ENCODE peak calls at places on chromosomes 7 and 10, in six cellular contexts. One of them, this sample, is unnamed.

GRCh38 chr10:101749511-101750016 is 26.4 kb downstream of the FGF8 start:
- DNase-seq in H9: no peak
- DNase-seq in IMR-90: no peak
- DNase-seq in mesendoderm: peak; percentile 96
- DNase-seq in mesenchymal stem cell: no peak
- DNase-seq in H1: no peak
- DNase-seq in this sample: no peak

GRCh38 chr7:35754741-35755140 is 46.1 kb upstream of the SEPTIN7 start:
- DNase-seq in IMR-90: peak; percentile 17
- DNase-seq in mesenchymal stem cell: peak; percentile 74
- DNase-seq in mesendoderm: peak; percentile 16
- DNase-seq in H9: no peak
- DNase-seq in H1: no peak
- DNase-seq in this sample: no peak

GRCh38 chr7:74288034-74288881 is 949 bp upstream of the CLIP2 start:
- DNase-seq in IMR-90: no peak
- DNase-seq in H1: no peak
- DNase-seq in H9: no peak
- DNase-seq in mesenchymal stem cell: peak; percentile 45
- DNase-seq in mesendoderm: no peak
- DNase-seq in this sample: no peak

GRCh38 chr7:48083114-48083830 is 5.8 kb upstream of the UPP1 start:
- DNase-seq in mesenchymal stem cell: peak; percentile 86
- DNase-seq in H1: no peak
- DNase-seq in mesendoderm: no peak
- DNase-seq in H9: no peak
- DNase-seq in IMR-90: peak; percentile 92
- DNase-seq in this sample: no peak

GRCh38 chr10:7409045-7409731 is 1.6 kb downstream of the SFMBT2 start:
- DNase-seq in H9: peak; percentile 33
- DNase-seq in H1: no peak
- DNase-seq in mesenchymal stem cell: peak; percentile 47
- DNase-seq in IMR-90: no peak
- DNase-seq in mesendoderm: peak; percentile 45
- DNase-seq in this sample: no peak

GRCh38 chr7:23713285-23714235 is 3.5 kb downstream of the STK31 start:
- DNase-seq in IMR-90: peak; percentile 90
- DNase-seq in mesendoderm: no peak
- DNase-seq in mesenchymal stem cell: peak; percentile 68
- DNase-seq in H1: no peak
- DNase-seq in H9: no peak
- DNase-seq in this sample: no peak

GRCh38 chr10:63812491-63812890 is 291.3 kb downstream of the REEP3 start:
- DNase-seq in H1: no peak
- DNase-seq in H9: no peak
- DNase-seq in mesendoderm: no peak
- DNase-seq in IMR-90: no peak
- DNase-seq in mesenchymal stem cell: no peak
- DNase-seq in this sample: no peak

GRCh38 chr7:120079704-120080103 is 193.3 kb upstream of the KCND2 start:
- DNase-seq in H1: no peak
- DNase-seq in mesendoderm: no peak
- DNase-seq in mesenchymal stem cell: no peak
- DNase-seq in H9: no peak
- DNase-seq in IMR-90: no peak
- DNase-seq in this sample: no peak

GRCh38 chr7:76048668-76048988 is 722 bp downstream of the MDH2 start:
- DNase-seq in IMR-90: no peak
- DNase-seq in mesenchymal stem cell: no peak
- DNase-seq in H1: peak; percentile 50
- DNase-seq in H9: peak; percentile 56
- DNase-seq in mesendoderm: peak; percentile 73
- DNase-seq in this sample: no peak

GRCh38 chr7:25456467-25457171 is 228.3 kb upstream of the NPVF start:
- DNase-seq in H1: no peak
- DNase-seq in H9: no peak
- DNase-seq in IMR-90: no peak
- DNase-seq in mesendoderm: peak; percentile 79
- DNase-seq in mesenchymal stem cell: peak; percentile 14
- DNase-seq in this sample: no peak

GRCh38 chr7:44561962-44562621 is 11.6 kb downstream of the DDX56 start:
- DNase-seq in IMR-90: peak; percentile 54
- DNase-seq in H9: no peak
- DNase-seq in mesendoderm: peak; percentile 62
- DNase-seq in mesenchymal stem cell: peak; percentile 53
- DNase-seq in H1: no peak
- DNase-seq in this sample: no peak

GRCh38 chr7:45663167-45663921 is 89.2 kb downstream of the ADCY1 start:
- DNase-seq in H1: peak; percentile 87
- DNase-seq in IMR-90: peak; percentile 12
- DNase-seq in mesendoderm: peak; percentile 45
- DNase-seq in H9: peak; percentile 70
- DNase-seq in mesenchymal stem cell: peak; percentile 20
- DNase-seq in this sample: peak; percentile 8

GRCh38 chr10:9762966-9763656 is 1254.6 kb upstream of the CELF2 start:
- DNase-seq in IMR-90: peak; percentile 82
- DNase-seq in mesenchymal stem cell: peak; percentile 24
- DNase-seq in mesendoderm: no peak
- DNase-seq in H1: no peak
- DNase-seq in H9: no peak
- DNase-seq in this sample: no peak

GRCh38 chr10:58577394-58577793 is 64.7 kb downstream of the BICC1 start:
- DNase-seq in mesenchymal stem cell: peak; percentile 47
- DNase-seq in IMR-90: peak; percentile 80
- DNase-seq in mesendoderm: no peak
- DNase-seq in H1: no peak
- DNase-seq in H9: no peak
- DNase-seq in this sample: no peak

GRCh38 chr7:91128574-91129348 is 135.5 kb upstream of the FZD1 start:
- DNase-seq in H1: no peak
- DNase-seq in mesendoderm: no peak
- DNase-seq in mesenchymal stem cell: peak; percentile 57
- DNase-seq in H9: no peak
- DNase-seq in IMR-90: peak; percentile 38
- DNase-seq in this sample: no peak

GRCh38 chr10:44183667-44184632 is 200.9 kb downstream of the CXCL12 start:
- DNase-seq in mesendoderm: no peak
- DNase-seq in H1: no peak
- DNase-seq in mesenchymal stem cell: peak; percentile 8
- DNase-seq in IMR-90: peak; percentile 44
- DNase-seq in H9: no peak
- DNase-seq in this sample: no peak

GRCh38 chr10:106929291-106929925 is 235.1 kb downstream of the SORCS1 start:
- DNase-seq in mesendoderm: peak; percentile 24
- DNase-seq in H9: no peak
- DNase-seq in IMR-90: no peak
- DNase-seq in mesenchymal stem cell: no peak
- DNase-seq in H1: no peak
- DNase-seq in this sample: no peak

GRCh38 chr7:31058122-31058521 is 6.0 kb downstream of the ADCYAP1R1 start:
- DNase-seq in H9: no peak
- DNase-seq in mesenchymal stem cell: no peak
- DNase-seq in mesendoderm: no peak
- DNase-seq in IMR-90: peak; percentile 22
- DNase-seq in H1: no peak
- DNase-seq in this sample: no peak

GRCh38 chr10:130159395-130159794 is 23.2 kb downstream of the GLRX3 start:
- DNase-seq in H9: no peak
- DNase-seq in mesendoderm: no peak
- DNase-seq in IMR-90: no peak
- DNase-seq in H1: no peak
- DNase-seq in mesenchymal stem cell: no peak
- DNase-seq in this sample: no peak

GRCh38 chr10:124730790-124731189 is 13.4 kb downstream of the FAM53B start:
- DNase-seq in IMR-90: no peak
- DNase-seq in mesendoderm: no peak
- DNase-seq in mesenchymal stem cell: no peak
- DNase-seq in H1: no peak
- DNase-seq in H9: no peak
- DNase-seq in this sample: no peak

GRCh38 chr7:116859323-116859722 is 3.1 kb upstream of the CAPZA2 start:
- DNase-seq in mesendoderm: no peak
- DNase-seq in H1: no peak
- DNase-seq in H9: no peak
- DNase-seq in mesenchymal stem cell: peak; percentile 91
- DNase-seq in IMR-90: peak; percentile 87
- DNase-seq in this sample: no peak

GRCh38 chr7:27177795-27178320 is 3.7 kb upstream of the HOXA10 start:
- DNase-seq in mesendoderm: no peak
- DNase-seq in H1: no peak
- DNase-seq in IMR-90: no peak
- DNase-seq in H9: no peak
- DNase-seq in mesenchymal stem cell: no peak
- DNase-seq in this sample: no peak

GRCh38 chr10:17519457-17519856 is 65.1 kb upstream of the ST8SIA6 start:
- DNase-seq in H9: no peak
- DNase-seq in mesenchymal stem cell: no peak
- DNase-seq in H1: no peak
- DNase-seq in IMR-90: no peak
- DNase-seq in mesendoderm: no peak
- DNase-seq in this sample: no peak

GRCh38 chr10:47282005-47282656 is 17.9 kb upstream of the GDF10 start:
- DNase-seq in mesendoderm: no peak
- DNase-seq in H1: peak; percentile 23
- DNase-seq in IMR-90: no peak
- DNase-seq in H9: no peak
- DNase-seq in mesenchymal stem cell: no peak
- DNase-seq in this sample: no peak

GRCh38 chr7:20435305-20435704 is 104.6 kb downstream of the ITGB8 start:
- DNase-seq in H9: no peak
- DNase-seq in H1: no peak
- DNase-seq in mesendoderm: no peak
- DNase-seq in IMR-90: no peak
- DNase-seq in mesenchymal stem cell: no peak
- DNase-seq in this sample: no peak

GRCh38 chr7:70674268-70675025 is 457.5 kb upstream of the GALNT17 start:
- DNase-seq in mesenchymal stem cell: no peak
- DNase-seq in IMR-90: no peak
- DNase-seq in H1: no peak
- DNase-seq in mesendoderm: peak; percentile 63
- DNase-seq in H9: no peak
- DNase-seq in this sample: no peak

GRCh38 chr10:43377393-43377883 is 6.0 kb downstream of the FXYD4 start:
- DNase-seq in mesendoderm: peak; percentile 82
- DNase-seq in H9: peak; percentile 87
- DNase-seq in H1: peak; percentile 78
- DNase-seq in mesenchymal stem cell: no peak
- DNase-seq in IMR-90: no peak
- DNase-seq in this sample: no peak

GRCh38 chr10:5545426-5545777 is 20.6 kb downstream of the CALML3 start:
- DNase-seq in mesendoderm: no peak
- DNase-seq in IMR-90: no peak
- DNase-seq in mesenchymal stem cell: no peak
- DNase-seq in H1: no peak
- DNase-seq in H9: no peak
- DNase-seq in this sample: no peak
- H3K4ac ChIP-seq in mesendoderm: no peak overlapping the region
- H3K4ac ChIP-seq in IMR-90: peak overlapping the region; percentile 83
- H3K4ac ChIP-seq in mesenchymal stem cell: peak overlapping the region; percentile 99
- H3K4ac ChIP-seq in H1: no peak overlapping the region
- H3K4ac ChIP-seq in H9: no peak overlapping the region
- H3K4ac ChIP-seq in this sample: no peak overlapping the region

GRCh38 chr10:13299437-13300287 is at the start of gene PHYH:
- DNase-seq in IMR-90: peak; percentile 74
- DNase-seq in H1: peak; percentile 87
- DNase-seq in mesendoderm: peak; percentile 82
- DNase-seq in mesenchymal stem cell: peak; percentile 88
- DNase-seq in H9: peak; percentile 81
- DNase-seq in this sample: peak; percentile 71
- H3K4ac ChIP-seq in IMR-90: peak within 1 kb of the TSS; percentile 81
- H3K4ac ChIP-seq in H1: no peak within 1 kb of the TSS
- H3K4ac ChIP-seq in mesendoderm: peak within 1 kb of the TSS; percentile 39
- H3K4ac ChIP-seq in mesenchymal stem cell: peak within 1 kb of the TSS; percentile 91
- H3K4ac ChIP-seq in H9: no peak within 1 kb of the TSS
- H3K4ac ChIP-seq in this sample: peak within 1 kb of the TSS; percentile 37

DNA sequence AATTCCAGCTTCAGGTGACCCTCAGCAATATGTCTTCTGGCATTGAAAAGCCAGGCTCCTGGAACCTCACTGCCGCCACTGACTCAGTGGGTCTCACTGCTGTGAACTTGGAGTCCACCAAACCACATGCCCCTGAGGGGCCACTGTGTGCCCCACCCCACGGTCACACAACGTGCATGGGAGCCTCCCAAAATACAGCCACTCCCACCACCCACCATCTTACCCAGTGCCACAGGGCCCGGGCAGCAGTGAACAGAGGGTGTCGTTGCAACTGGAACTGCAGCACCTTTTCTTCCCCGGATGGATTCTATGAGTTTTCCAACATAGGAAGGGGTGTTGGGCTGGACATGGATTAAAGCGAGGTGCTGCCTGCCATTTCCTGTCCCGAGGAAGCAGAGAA is 60.1 kb downstream of the ASB13 start:
- DNase-seq in mesenchymal stem cell: no peak
- DNase-seq in H9: no peak
- DNase-seq in mesendoderm: no peak
- DNase-seq in H1: no peak
- DNase-seq in IMR-90: no peak
- DNase-seq in this sample: no peak
- H3K4ac ChIP-seq in mesenchymal stem cell: no peak overlapping the region
- H3K4ac ChIP-seq in H9: no peak overlapping the region
- H3K4ac ChIP-seq in mesendoderm: no peak overlapping the region
- H3K4ac ChIP-seq in H1: no peak overlapping the region
- H3K4ac ChIP-seq in IMR-90: no peak overlapping the region
- H3K4ac ChIP-seq in this sample: no peak overlapping the region

GRCh38 chr7:101902680-101903504 is 85.5 kb downstream of the CUX1 start:
- DNase-seq in H1: no peak
- DNase-seq in IMR-90: no peak
- DNase-seq in mesendoderm: no peak
- DNase-seq in H9: no peak
- DNase-seq in mesenchymal stem cell: no peak
- DNase-seq in this sample: no peak
- H3K4ac ChIP-seq in H1: no peak overlapping the region
- H3K4ac ChIP-seq in IMR-90: no peak overlapping the region
- H3K4ac ChIP-seq in mesendoderm: no peak overlapping the region
- H3K4ac ChIP-seq in H9: no peak overlapping the region
- H3K4ac ChIP-seq in mesenchymal stem cell: no peak overlapping the region
- H3K4ac ChIP-seq in this sample: no peak overlapping the region

GRCh38 chr10:112813866-112814596 is 136.0 kb upstream of the TCF7L2 start:
- DNase-seq in mesendoderm: no peak
- DNase-seq in IMR-90: no peak
- DNase-seq in mesenchymal stem cell: no peak
- DNase-seq in H9: no peak
- DNase-seq in H1: no peak
- DNase-seq in this sample: no peak
- H3K4ac ChIP-seq in mesendoderm: peak overlapping the region; percentile 49
- H3K4ac ChIP-seq in IMR-90: peak overlapping the region; percentile 1
- H3K4ac ChIP-seq in mesenchymal stem cell: no peak overlapping the region
- H3K4ac ChIP-seq in H9: no peak overlapping the region
- H3K4ac ChIP-seq in H1: no peak overlapping the region
- H3K4ac ChIP-seq in this sample: no peak overlapping the region

DNA sequence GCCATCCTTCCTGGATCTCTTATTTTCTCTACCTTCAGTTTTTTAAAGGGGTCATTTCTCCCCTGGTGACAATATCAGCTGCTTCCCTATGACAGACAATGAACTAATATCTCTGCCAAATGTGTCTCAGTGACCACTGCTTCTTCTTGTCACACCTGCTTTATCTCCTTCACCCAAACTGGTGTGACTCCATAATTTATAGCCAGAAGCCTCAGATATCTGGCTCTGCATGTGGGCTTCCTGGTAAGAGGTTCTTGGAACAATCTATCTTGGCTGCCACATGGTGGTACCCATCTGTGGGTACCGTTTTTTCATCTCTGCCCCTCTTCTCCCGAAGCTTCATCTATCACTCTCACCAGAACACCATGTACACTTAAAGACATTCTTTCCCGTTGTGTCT is 37.0 kb downstream of the CPVL start:
- DNase-seq in mesenchymal stem cell: no peak
- DNase-seq in H1: no peak
- DNase-seq in H9: no peak
- DNase-seq in mesendoderm: no peak
- DNase-seq in IMR-90: no peak
- DNase-seq in this sample: no peak
- H3K4ac ChIP-seq in mesenchymal stem cell: no peak overlapping the region
- H3K4ac ChIP-seq in H1: no peak overlapping the region
- H3K4ac ChIP-seq in H9: no peak overlapping the region
- H3K4ac ChIP-seq in mesendoderm: no peak overlapping the region
- H3K4ac ChIP-seq in IMR-90: no peak overlapping the region
- H3K4ac ChIP-seq in this sample: no peak overlapping the region

This sample was measured in neuronal stem cell.